ENCODE peak calls at places on chromosomes 3 and 15, in four cellular contexts. G is WTC11, B is HCT116, O is HepG2. L is an unnamed sample.

GRCh38 chr3:62131620-62132019 is 241.7 kb downstream of the FEZF2 start:
- DNase-seq in B (peak), G (no peak), O (no peak), L (no peak)

GRCh38 chr3:67083277-67083676 is 85.2 kb downstream of the KBTBD8 start:
- DNase-seq in O (no peak), B (no peak), G (no peak), L (no peak)

GRCh38 chr15:80778964-80779657 is at the start of gene CEMIP:
- DNase-seq in O (peak), G (peak), B (peak), L (peak)

GRCh38 chr3:170903123-170903522 is 5.3 kb downstream of the EIF5A2 start:
- DNase-seq in G (no peak), B (no peak), O (no peak), L (no peak)

GRCh38 chr3:126110431-126111125 is 26.7 kb upstream of the SLC41A3 start:
- DNase-seq in G (no peak), O (no peak), B (no peak), L (no peak)

GRCh38 chr3:23232016-23232415 is 28.9 kb downstream of the UBE2E2 start:
- DNase-seq in G (no peak), O (no peak), B (no peak), L (no peak)

GRCh38 chr3:102449341-102449740 is 14.5 kb downstream of the ZPLD1 start:
- DNase-seq in B (no peak), O (no peak), G (no peak), L (no peak)

GRCh38 chr15:84023636-84024035 is 211.9 kb upstream of the GOLGA6L4 start:
- DNase-seq in G (peak), B (peak), O (peak), L (peak)

GRCh38 chr15:76012021-76012551 is at the start of gene NRG4:
- DNase-seq in O (no peak), G (no peak), B (peak), L (peak)

GRCh38 chr15:56956538-56956937 is 38.1 kb downstream of the TCF12 start:
- DNase-seq in G (no peak), O (no peak), B (no peak), L (no peak)

GRCh38 chr3:44883213-44883955 is 9.0 kb downstream of the TGM4 start:
- DNase-seq in O (no peak), B (no peak), G (no peak), L (no peak)

GRCh38 chr3:44887101-44887500 is 12.7 kb downstream of the TGM4 start:
- DNase-seq in O (no peak), G (no peak), B (no peak), L (no peak)

GRCh38 chr3:44883999-44884431 is 9.6 kb downstream of the TGM4 start:
- DNase-seq in O (no peak), G (no peak), B (peak), L (no peak)

GRCh38 chr3:44886561-44886960 is 12.2 kb downstream of the TGM4 start:
- DNase-seq in O (no peak), G (no peak), B (no peak), L (no peak)

GRCh38 chr3:44885618-44886017 is 11.2 kb downstream of the TGM4 start:
- DNase-seq in G (no peak), B (peak), O (peak), L (no peak)
- TF ChIP-seq SP1 in G (no peak), B (peak), O (no peak), L (no peak)

DNA sequence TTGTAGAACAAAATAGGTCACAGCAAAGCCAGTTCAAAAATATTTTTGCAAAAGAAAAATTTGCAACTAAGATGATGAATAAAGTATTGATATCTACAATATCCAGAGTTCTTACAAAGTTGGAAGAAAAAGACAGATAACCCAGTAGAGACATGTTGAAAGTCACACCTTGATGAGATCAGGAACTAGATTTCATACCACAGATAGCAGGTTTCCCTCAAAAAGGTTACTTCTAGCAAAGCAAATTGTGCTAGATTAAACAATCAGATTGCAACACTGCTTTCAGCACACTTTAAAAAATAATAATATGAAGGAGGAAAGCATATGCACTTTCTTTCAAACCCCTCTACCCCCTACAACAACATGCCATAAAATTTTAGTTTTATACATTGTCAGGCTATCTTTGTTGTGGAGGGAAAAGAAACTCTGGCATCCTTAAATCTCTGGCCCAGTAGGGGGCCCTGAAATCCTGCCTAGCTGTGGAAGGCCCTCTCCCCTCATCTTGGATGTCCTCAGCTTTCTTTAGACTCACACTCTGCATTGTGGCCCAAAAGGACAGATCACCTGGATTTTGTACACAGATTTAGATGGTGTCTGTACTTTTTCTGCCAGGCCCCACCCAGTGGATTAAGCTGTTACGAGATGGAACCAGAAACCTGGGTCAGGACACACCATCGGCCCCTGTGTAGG is 50.9 kb downstream of the CCR3 start:
- DNase-seq in B (no peak), G (no peak), O (no peak), L (no peak)
- TF ChIP-seq SP1 in B (no peak), G (no peak), O (no peak), L (no peak)

GRCh38 chr15:33055962-33056361 is 138.6 kb downstream of the FMN1 start:
- DNase-seq in B (no peak), G (no peak), O (no peak), L (no peak)
- TF ChIP-seq SP1 in B (no peak), G (no peak), O (no peak), L (no peak)

DNA sequence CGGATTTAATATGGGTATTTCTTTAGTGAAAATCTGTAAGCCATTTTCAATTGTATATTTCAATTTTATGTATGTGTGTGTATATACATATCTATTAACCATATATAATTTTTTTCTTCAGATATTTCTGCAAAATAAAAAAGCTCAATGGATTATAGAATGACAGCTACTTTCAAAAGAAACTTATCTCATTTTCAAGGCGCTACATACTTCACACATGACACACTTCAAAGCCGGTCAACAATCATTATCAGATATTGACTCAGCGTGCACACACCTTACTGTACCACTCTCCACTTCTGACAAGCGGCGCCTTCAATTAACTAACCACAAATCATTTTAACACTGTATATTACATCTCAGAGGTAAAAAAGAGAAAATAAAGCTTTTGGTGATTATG is 39.6 kb downstream of the ATP13A3 start:
- DNase-seq in B (no peak), G (no peak), O (peak), L (no peak)
- TF ChIP-seq SP1 in B (no peak), G (no peak), O (no peak), L (no peak)

L was measured in HEK293T.